ENCODE peak calls at places on chromosomes 4 and X, in seven cellular contexts. H, X, S, W, U, G and N are unnamed samples.

GRCh38 chrX:12614266-12614665 is 176.9 kb upstream of the PRPS2 start:
- DNase-seq in H (no peak), S (no peak), X (no peak), W (no peak), U (no peak), G (no peak), N (no peak)

GRCh38 chr4:18880850-18881249 is 859.3 kb upstream of the LCORL start:
- DNase-seq in S (no peak), G (no peak), X (no peak), W (no peak), H (no peak), U (no peak), N (no peak)

GRCh38 chr4:20062054-20062453 is 189.7 kb upstream of the SLIT2 start:
- DNase-seq in U (no peak), X (no peak), G (no peak), S (no peak), W (no peak), H (peak), N (no peak)

GRCh38 chr4:71184195-71184781 is 154.5 kb upstream of the SLC4A4 start:
- DNase-seq in X (no peak), W (peak), U (peak), S (peak), G (peak), H (peak), N (peak)

GRCh38 chr4:123133397-123134050 is 211.1 kb upstream of the NUDT6 start:
- DNase-seq in S (no peak), W (no peak), U (no peak), X (no peak), H (no peak), G (no peak), N (no peak)

GRCh38 chr4:156974264-156974663 is 2.7 kb upstream of the PDGFC start:
- DNase-seq in H (peak), W (no peak), G (no peak), U (no peak), S (no peak), X (no peak), N (no peak)

GRCh38 chrX:38770152-38770551 is 31.1 kb upstream of the MID1IP1 start:
- DNase-seq in W (no peak), U (no peak), X (no peak), H (no peak), S (no peak), G (no peak), N (no peak)

GRCh38 chr4:182022899-182023298 is 220.3 kb upstream of the TENM3 start:
- DNase-seq in U (no peak), H (no peak), S (no peak), G (no peak), W (no peak), X (peak), N (no peak)

GRCh38 chr4:94408549-94409374 is 43.0 kb upstream of the PDLIM5 start:
- DNase-seq in G (no peak), W (no peak), U (no peak), X (no peak), S (no peak), H (peak), N (no peak)

GRCh38 chr4:83009529-83009928 is 1.1 kb downstream of the LIN54 start:
- DNase-seq in W (no peak), H (peak), G (no peak), S (no peak), X (no peak), U (no peak), N (no peak)

GRCh38 chr4:188971125-188971524 is 831.9 kb downstream of the TRIML1 start:
- DNase-seq in X (no peak), H (no peak), U (no peak), G (no peak), S (peak), W (no peak), N (no peak)

GRCh38 chr4:39565925-39566630 is 38.8 kb upstream of the UGDH start:
- DNase-seq in X (no peak), W (no peak), G (no peak), U (no peak), H (peak), S (no peak), N (no peak)

GRCh38 chrX:78064152-78064551 is 39.9 kb upstream of the PGK1 start:
- DNase-seq in S (no peak), U (no peak), W (no peak), X (no peak), G (no peak), H (no peak), N (no peak)

GRCh38 chrX:72145181-72145580 is 13.5 kb upstream of the RTL5 start:
- DNase-seq in G (no peak), W (no peak), S (no peak), H (no peak), X (no peak), U (no peak), N (no peak)

GRCh38 chr4:8355306-8355705 is 85.2 kb downstream of the ACOX3 start:
- DNase-seq in S (no peak), H (no peak), X (no peak), W (no peak), U (no peak), G (no peak), N (no peak)

GRCh38 chr4:153349206-153349805 is 4.8 kb downstream of the MND1 start:
- DNase-seq in S (no peak), U (no peak), W (no peak), G (no peak), X (no peak), H (no peak), N (no peak)

GRCh38 chr4:629636-629915 is 4.2 kb downstream of the PDE6B start:
- DNase-seq in G (no peak), W (no peak), X (no peak), S (no peak), H (no peak), U (no peak), N (no peak)

GRCh38 chr4:140044314-140044991 is 109.5 kb downstream of the MAML3 start:
- DNase-seq in S (no peak), H (peak), W (no peak), U (no peak), G (no peak), X (no peak), N (no peak)

GRCh38 chrX:52422884-52423283 is 54.1 kb downstream of the XAGE2 start:
- DNase-seq in X (no peak), G (no peak), W (no peak), U (no peak), S (no peak), H (peak), N (no peak)

GRCh38 chr4:26509681-26510333 is 19.5 kb upstream of the CCKAR start:
- DNase-seq in G (no peak), W (no peak), S (no peak), H (peak), X (no peak), U (no peak), N (no peak)

GRCh38 chr4:124060261-124060918 is 652.1 kb downstream of the ANKRD50 start:
- DNase-seq in U (peak), H (peak), G (no peak), X (no peak), W (no peak), S (no peak), N (no peak)

GRCh38 chr4:139984459-139984858 is 169.5 kb downstream of the MAML3 start:
- DNase-seq in U (no peak), G (no peak), X (no peak), S (no peak), H (no peak), W (no peak), N (no peak)

GRCh38 chr4:153409412-153409811 is 56.7 kb upstream of the TMEM131L start:
- DNase-seq in S (no peak), X (no peak), G (no peak), U (no peak), W (no peak), H (peak), N (no peak)